ENCODE peak calls at places on chromosomes 13 and 19, in six cellular contexts. A is A549; D is CD4-positive, alpha-beta T cell; B is adrenal gland; G is heart left ventricle; J is tibial artery. P is an unnamed sample.

GRCh38 chr13:49110122-49110831 is 109.9 kb upstream of the MLNR start:
- DNase-seq in A (peak), J (peak), B (peak), D (peak), G (peak), P (peak)

GRCh38 chr13:103803349-103803748 is 737.1 kb upstream of the SLC10A2 start:
- DNase-seq in A (no peak), D (no peak), J (no peak), B (no peak), G (no peak), P (no peak)

GRCh38 chr19:46404884-46405658 is 8.3 kb downstream of the CCDC8 start:
- DNase-seq in J (no peak), G (no peak), D (no peak), A (peak), B (no peak), P (no peak)

GRCh38 chr13:21476893-21477472 is 17.9 kb upstream of the ZDHHC20 start:
- DNase-seq in A (peak), J (peak), B (peak), G (peak), D (peak), P (peak)

GRCh38 chr13:24254151-24254810 is 55.1 kb upstream of the C1QTNF9 start:
- DNase-seq in D (peak), B (no peak), A (no peak), J (no peak), G (no peak), P (no peak)

GRCh38 chr19:681638-682037 is 5.4 kb downstream of the FSTL3 start:
- DNase-seq in D (no peak), G (no peak), J (no peak), A (no peak), B (no peak), P (no peak)

GRCh38 chr13:104014803-104015645 is 948.8 kb upstream of the SLC10A2 start:
- DNase-seq in J (no peak), D (no peak), A (no peak), B (no peak), G (no peak), P (no peak)

GRCh38 chr13:111461445-111462149 is 141.2 kb downstream of the TEX29 start:
- DNase-seq in J (no peak), G (no peak), A (no peak), B (no peak), D (no peak), P (no peak)

GRCh38 chr19:7857727-7858701 is 16.2 kb downstream of the PRR36 start:
- DNase-seq in A (no peak), D (no peak), G (no peak), B (peak), J (no peak), P (no peak)

GRCh38 chr19:17564783-17565182 is 9.3 kb downstream of the COLGALT1 start:
- DNase-seq in G (no peak), B (no peak), A (no peak), D (no peak), J (no peak), P (no peak)

GRCh38 chr19:12783226-12783848 is 7.9 kb upstream of the JUNB start:
- DNase-seq in D (no peak), B (peak), G (no peak), A (no peak), J (no peak), P (no peak)

GRCh38 chr19:12954150-12954962 is 2.7 kb downstream of the GADD45GIP1 start:
- DNase-seq in B (peak), D (no peak), J (no peak), A (no peak), G (no peak), P (no peak)

GRCh38 chr13:98474292-98474691 is 102.6 kb downstream of the STK24 start:
- DNase-seq in A (no peak), D (no peak), B (no peak), J (peak), G (no peak), P (no peak)

GRCh38 chr13:98473135-98473791 is 103.6 kb downstream of the STK24 start:
- DNase-seq in J (no peak), D (no peak), A (no peak), B (no peak), G (no peak), P (no peak)

GRCh38 chr13:98473792-98474153 is 103.1 kb downstream of the STK24 start:
- DNase-seq in J (no peak), D (no peak), G (no peak), B (no peak), A (no peak), P (no peak)

GRCh38 chr13:98470920-98471319 is 106.0 kb downstream of the STK24 start:
- DNase-seq in A (no peak), D (no peak), B (no peak), J (no peak), G (no peak), P (no peak)

GRCh38 chr13:98471895-98472294 is 105.0 kb downstream of the STK24 start:
- DNase-seq in B (no peak), D (no peak), J (peak), A (no peak), G (peak), P (no peak)
- H3K27ac ChIP-seq in B (no peak), D (no peak), J (no peak), A (no peak), G (peak), P (no peak)

DNA sequence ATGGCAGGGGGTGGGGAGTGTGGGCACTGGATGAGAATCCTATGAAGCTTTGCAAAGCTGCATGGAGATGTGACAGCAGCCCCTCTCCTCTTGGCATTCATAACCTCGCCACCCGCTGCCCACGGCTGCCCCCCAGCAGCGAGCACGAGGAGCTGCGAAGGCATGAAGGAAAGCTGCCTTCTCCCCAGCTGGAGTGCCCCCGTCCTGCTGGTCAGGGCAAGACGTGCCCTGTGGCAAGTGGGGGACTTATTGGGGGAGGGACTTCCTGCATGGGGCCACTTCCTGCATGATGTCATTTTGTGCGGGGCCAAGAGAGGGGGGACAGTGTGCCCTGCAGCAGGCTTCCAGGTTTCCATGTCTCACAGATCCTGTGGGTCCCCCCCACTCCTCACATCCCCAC is 85.9 kb downstream of the TSHZ3 start:
- DNase-seq in A (no peak), B (peak), G (no peak), D (no peak), J (peak), P (no peak)
- H3K27ac ChIP-seq in A (no peak), B (no peak), G (no peak), D (no peak), J (no peak), P (no peak)

DNA sequence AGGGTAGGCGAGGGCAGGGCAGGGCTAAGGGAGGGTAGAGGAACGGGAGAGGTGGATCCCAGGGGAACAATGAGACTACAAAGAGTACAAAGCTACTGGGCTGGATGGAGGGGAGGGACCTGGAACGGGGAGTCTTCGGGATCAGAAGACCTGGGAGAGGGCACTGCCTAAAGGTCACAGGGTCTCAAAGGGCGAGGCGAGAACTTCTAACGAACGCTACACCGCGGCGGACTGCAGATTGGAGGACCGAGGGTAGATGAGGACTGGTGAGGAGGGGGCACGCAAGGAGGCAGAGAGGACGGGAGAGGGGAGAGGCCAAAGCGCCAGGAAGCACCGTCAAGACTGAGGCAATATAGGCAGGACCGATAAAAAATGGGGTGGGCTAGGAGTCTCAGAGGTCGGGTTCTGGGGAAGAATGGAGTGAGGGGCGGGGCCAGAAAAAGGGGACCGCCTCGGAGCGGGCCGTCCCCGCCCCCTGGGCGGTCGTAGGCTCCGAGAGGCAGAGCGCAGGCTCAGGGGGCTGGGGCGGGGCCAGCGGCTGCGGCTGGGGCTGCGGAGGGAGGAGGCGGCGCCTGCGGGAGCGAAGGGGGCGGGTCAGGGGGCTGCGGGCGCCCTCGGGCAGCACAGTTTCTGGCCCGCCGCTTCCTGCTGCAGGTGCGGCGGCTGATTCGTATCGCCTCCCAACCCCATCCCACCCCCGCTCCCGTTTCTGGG is 1.3 kb upstream of the KCNC3 start:
- DNase-seq in G (peak), B (peak), D (peak), J (peak), A (peak), P (peak)
- H3K27ac ChIP-seq in G (peak), B (no peak), D (no peak), J (no peak), A (peak), P (peak)

GRCh38 chr19:6218497-6219146 is 61.2 kb downstream of the MLLT1 start:
- DNase-seq in A (peak), J (peak), G (peak), D (peak), B (peak), P (peak)

GRCh38 chr19:6216996-6217751 is 62.6 kb downstream of the MLLT1 start:
- DNase-seq in G (no peak), J (peak), D (no peak), B (no peak), A (no peak), P (no peak)

GRCh38 chr19:6219147-6219525 is 60.6 kb downstream of the MLLT1 start:
- DNase-seq in A (no peak), G (peak), J (peak), D (no peak), B (no peak), P (no peak)

GRCh38 chr19:6216236-6216995 is 63.4 kb downstream of the MLLT1 start:
- DNase-seq in D (no peak), G (no peak), J (no peak), B (no peak), A (no peak), P (no peak)

GRCh38 chr19:6217752-6218403 is 61.9 kb downstream of the MLLT1 start:
- DNase-seq in A (no peak), J (no peak), G (no peak), D (no peak), B (no peak), P (no peak)
- H3K27ac ChIP-seq in A (no peak), J (no peak), G (no peak), D (no peak), B (no peak), P (no peak)